ENCODE peak calls at places on chromosomes 13 and 19, in eight cellular contexts. W is fibroblast of pulmonary artery, V is fibroblast of the aortic adventitia, B is HFFc6, K is IMR-90, N is astrocyte of the spinal cord, E is heart right ventricle, P is B cell. H is an unnamed sample.

GRCh38 chr19:38003427-38004099 is 96.6 kb downstream of the SIPA1L3 start:
- DNase-seq in W (peak), V (peak), B (peak), K (peak), N (peak), E (peak), P (peak), H (peak)

GRCh38 chr13:49836516-49836915 is 44.0 kb upstream of the KPNA3 start:
- DNase-seq in W (no peak), V (no peak), B (no peak), K (no peak), N (peak), E (no peak), P (no peak), H (no peak)

GRCh38 chr19:34713262-34713637 is 20.8 kb upstream of the ZNF181 start:
- DNase-seq in W (no peak), V (no peak), B (no peak), K (no peak), N (no peak), E (no peak), P (no peak), H (no peak)

GRCh38 chr19:4097501-4097900 is 26.4 kb downstream of the MAP2K2 start:
- DNase-seq in W (no peak), V (no peak), B (no peak), K (no peak), N (no peak), E (peak), P (no peak), H (no peak)

GRCh38 chr19:51251453-51251790 is 542 bp downstream of the SIGLECL1 start:
- DNase-seq in W (no peak), V (no peak), B (no peak), K (no peak), N (no peak), E (no peak), P (no peak), H (no peak)

GRCh38 chr19:32407004-32407992 is 1.7 kb downstream of the DPY19L3 start:
- DNase-seq in W (peak), V (peak), B (no peak), K (peak), N (peak), E (no peak), P (no peak), H (no peak)

GRCh38 chr19:4012092-4012974 is 4.8 kb downstream of the PIAS4 start:
- DNase-seq in W (no peak), V (no peak), B (no peak), K (no peak), N (no peak), E (no peak), P (no peak), H (no peak)

GRCh38 chr19:15475611-15476010 is 3.7 kb downstream of the PGLYRP2 start:
- DNase-seq in W (no peak), V (no peak), B (no peak), K (no peak), N (no peak), E (no peak), P (no peak), H (no peak)

GRCh38 chr19:55694241-55694655 is 19.2 kb downstream of the EPN1 start:
- DNase-seq in W (no peak), V (no peak), B (no peak), K (no peak), N (no peak), E (no peak), P (no peak), H (no peak)

GRCh38 chr13:41254902-41255301 is 8.5 kb downstream of the MTRF1 start:
- DNase-seq in W (no peak), V (no peak), B (no peak), K (no peak), N (no peak), E (no peak), P (no peak), H (no peak)

GRCh38 chr19:36113895-36114762 is 546 bp downstream of the POLR2I start:
- DNase-seq in W (peak), V (peak), B (peak), K (peak), N (no peak), E (no peak), P (no peak), H (peak)

GRCh38 chr19:38708413-38709024 is 35.8 kb downstream of the CAPN12 start:
- DNase-seq in W (no peak), V (no peak), B (no peak), K (no peak), N (no peak), E (no peak), P (no peak), H (no peak)

GRCh38 chr13:78680064-78680463 is 21.1 kb upstream of the OBI1 start:
- DNase-seq in W (no peak), V (no peak), B (no peak), K (no peak), N (no peak), E (no peak), P (no peak), H (no peak)

GRCh38 chr13:73261739-73262216 is 203.0 kb downstream of the KLF5 start:
- DNase-seq in W (peak), V (peak), B (no peak), K (no peak), N (no peak), E (no peak), P (no peak), H (peak)

GRCh38 chr19:18322318-18322758 is 538 bp downstream of the LSM4 start:
- DNase-seq in W (peak), V (peak), B (peak), K (peak), N (peak), E (no peak), P (peak), H (no peak)

GRCh38 chr13:76879211-76879875 is 6.9 kb downstream of the KCTD12 start:
- DNase-seq in W (peak), V (peak), B (peak), K (peak), N (peak), E (peak), P (peak), H (no peak)

GRCh38 chr13:94272038-94272437 is 207.4 kb downstream of the DCT start:
- DNase-seq in W (no peak), V (no peak), B (no peak), K (peak), N (peak), E (no peak), P (no peak), H (peak)

DNA sequence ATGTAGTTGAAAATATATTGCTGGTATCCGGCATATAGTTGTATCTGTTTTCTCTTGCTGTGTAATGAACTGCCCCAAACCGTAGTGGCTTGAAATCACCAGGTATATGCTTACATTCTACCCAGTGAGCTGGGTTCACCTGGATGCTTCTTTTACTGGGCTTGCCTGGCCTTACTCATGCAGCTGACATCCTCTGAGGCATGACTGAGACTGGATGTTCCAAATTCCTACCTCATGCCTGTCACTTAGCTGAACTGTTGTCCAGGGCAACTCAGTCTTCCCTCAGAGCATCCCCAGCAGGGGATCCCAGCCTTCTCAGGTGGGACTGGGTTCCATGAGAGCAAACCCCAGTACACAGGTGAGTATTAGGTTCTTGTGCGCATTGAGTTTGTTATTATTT is 66.8 kb downstream of the IFT88 start:
- DNase-seq in W (no peak), V (no peak), B (no peak), K (no peak), N (no peak), E (no peak), P (no peak), H (peak)
- TF ChIP-seq CTCF in W (no peak), V (no peak), B (no peak), K (no peak), N (no peak), E (no peak), P (no peak), H (no peak)

GRCh38 chr13:98187155-98187726 is 10.2 kb upstream of the RNF113B start:
- DNase-seq in W (no peak), V (no peak), B (no peak), K (no peak), N (no peak), E (no peak), P (no peak), H (no peak)
- TF ChIP-seq CTCF in W (no peak), V (no peak), B (no peak), K (no peak), N (no peak), E (no peak), P (no peak), H (no peak)

GRCh38 chr13:113187263-113187669 is 21.2 kb downstream of the PCID2 start:
- DNase-seq in W (peak), V (peak), B (peak), K (peak), N (peak), E (peak), P (no peak), H (peak)
- TF ChIP-seq CTCF in W (no peak), V (peak), B (peak), K (no peak), N (no peak), E (no peak), P (no peak), H (peak)

GRCh38 chr13:20460744-20461143 is 64.9 kb downstream of the CRYL1 start:
- DNase-seq in W (no peak), V (no peak), B (no peak), K (no peak), N (peak), E (no peak), P (no peak), H (no peak)

GRCh38 chr13:20461481-20461859 is 64.2 kb downstream of the CRYL1 start:
- DNase-seq in W (peak), V (peak), B (peak), K (peak), N (peak), E (no peak), P (no peak), H (no peak)

GRCh38 chr13:20462533-20462915 is 63.1 kb downstream of the CRYL1 start:
- DNase-seq in W (no peak), V (no peak), B (no peak), K (no peak), N (no peak), E (no peak), P (no peak), H (no peak)

GRCh38 chr13:20461860-20462532 is 63.7 kb downstream of the CRYL1 start:
- DNase-seq in W (peak), V (no peak), B (no peak), K (no peak), N (no peak), E (peak), P (no peak), H (no peak)

GRCh38 chr13:20462921-20463320 is 62.7 kb downstream of the CRYL1 start:
- DNase-seq in W (no peak), V (no peak), B (no peak), K (no peak), N (no peak), E (peak), P (no peak), H (no peak)
- TF ChIP-seq CTCF in W (no peak), V (no peak), B (no peak), K (no peak), N (no peak), E (no peak), P (no peak), H (no peak)

GRCh38 chr19:46404039-46404883 is 9.1 kb downstream of the CCDC8 start:
- DNase-seq in W (peak), V (peak), B (no peak), K (peak), N (peak), E (peak), P (no peak), H (peak)
- TF ChIP-seq CTCF in W (no peak), V (peak), B (peak), K (peak), N (peak), E (no peak), P (no peak), H (no peak)

DNA sequence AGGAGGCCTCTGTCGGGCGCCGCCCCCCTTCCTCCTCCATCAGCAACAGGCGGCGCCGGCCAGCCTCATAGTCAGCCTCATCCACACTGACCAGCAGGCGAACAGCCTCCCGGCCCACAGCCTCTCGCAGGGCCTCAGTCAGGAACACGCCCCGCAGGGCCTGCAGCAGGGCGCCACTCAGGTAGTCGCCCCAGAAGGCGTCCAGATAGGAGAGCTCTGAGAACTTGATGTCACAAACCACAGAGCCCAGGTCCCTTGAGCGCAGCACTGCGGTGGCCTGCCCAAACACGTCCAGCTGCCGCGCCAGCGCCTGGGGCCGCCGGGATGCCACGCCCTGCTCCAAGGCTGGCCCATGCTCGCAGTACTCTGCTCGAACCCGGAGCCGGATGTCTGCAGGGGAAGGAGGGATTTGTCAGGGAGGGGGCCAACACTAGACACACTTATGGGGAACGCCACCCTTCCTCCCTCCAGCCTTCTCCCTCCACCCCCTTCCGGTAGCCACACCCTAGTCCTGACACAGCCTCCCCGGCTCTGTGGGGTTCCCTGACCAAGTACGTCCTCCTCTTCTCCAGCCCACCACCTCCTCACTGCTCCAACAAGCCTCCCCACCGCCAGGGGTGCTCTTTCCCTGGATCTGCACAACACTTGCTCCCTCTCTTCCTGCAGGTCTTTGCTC is 17.9 kb downstream of the DEDD2 start:
- DNase-seq in W (no peak), V (no peak), B (no peak), K (no peak), N (no peak), E (peak), P (peak), H (peak)
- TF ChIP-seq CTCF in W (no peak), V (no peak), B (no peak), K (no peak), N (no peak), E (no peak), P (peak), H (peak)

DNA sequence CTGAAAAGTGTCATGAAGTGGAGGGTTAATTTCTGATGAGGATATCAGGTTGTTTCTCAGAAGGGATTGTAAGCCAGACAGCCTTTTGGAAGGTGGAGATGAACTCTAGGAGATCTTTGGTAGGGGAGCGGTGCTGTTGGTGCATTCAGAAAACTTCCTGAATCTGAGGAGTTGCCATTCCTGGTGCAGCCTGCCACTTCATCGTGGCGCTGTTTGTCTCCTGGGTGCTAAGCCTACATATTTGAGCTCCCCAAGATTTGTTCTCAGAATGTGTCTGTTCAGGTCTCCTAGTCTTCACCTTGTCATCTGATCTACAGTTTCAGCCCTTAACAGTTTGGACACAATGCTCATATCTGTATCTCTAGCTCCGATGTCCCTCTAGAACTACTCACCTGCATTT is 285.6 kb downstream of the MTUS2 start:
- DNase-seq in W (no peak), V (no peak), B (no peak), K (no peak), N (no peak), E (no peak), P (no peak), H (no peak)
- TF ChIP-seq CTCF in W (no peak), V (no peak), B (peak), K (no peak), N (no peak), E (no peak), P (no peak), H (no peak)

DNA sequence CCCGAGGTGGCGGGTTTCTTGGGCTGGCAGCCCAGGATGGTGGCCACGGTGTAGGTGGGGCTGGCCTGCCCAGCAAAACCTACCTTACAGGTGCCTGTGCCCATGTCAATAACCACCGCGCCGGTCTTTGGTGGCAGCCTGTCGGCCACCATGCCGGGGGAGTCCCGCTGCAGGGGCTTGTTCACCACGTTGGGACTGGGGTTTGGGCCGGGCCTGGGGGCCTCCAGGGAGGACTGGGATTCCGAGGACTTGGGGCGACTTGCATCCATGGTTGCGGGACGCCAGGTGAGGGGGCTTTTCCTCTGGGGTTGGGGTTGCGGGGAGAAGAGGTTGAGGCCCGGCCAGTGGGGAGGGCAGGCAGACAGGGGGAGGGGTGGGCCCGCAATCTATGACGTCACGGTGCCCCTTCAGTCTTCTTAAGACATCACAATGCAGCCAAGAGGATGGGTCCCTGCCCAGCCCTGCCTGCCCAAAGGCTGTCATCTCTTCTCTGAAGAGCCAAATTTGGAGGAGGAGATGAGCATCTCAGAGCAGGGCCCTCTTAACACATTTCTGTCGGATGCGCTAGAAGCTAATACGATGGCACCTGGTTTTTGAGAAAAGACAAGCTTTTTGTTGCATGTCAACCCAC is at the start of gene ACTL9:
- DNase-seq in W (no peak), V (no peak), B (no peak), K (no peak), N (no peak), E (no peak), P (no peak), H (no peak)
- TF ChIP-seq CTCF in W (no peak), V (no peak), B (no peak), K (no peak), N (no peak), E (no peak), P (no peak), H (no peak)

H was measured in foreskin keratinocyte.